ENCODE peak calls at places on chromosomes 1 and 21, in seven cellular contexts. D, L, C, Z, T, P and F are unnamed samples.

GRCh38 chr1:226610671-226611070 is 62.1 kb downstream of the STUM start:
- DNase-seq in D (no peak), L (no peak), C (no peak), Z (no peak), T (no peak), P (no peak), F (no peak)

GRCh38 chr1:155196893-155197638 is 10.6 kb downstream of the THBS3 start:
- DNase-seq in D (no peak), L (no peak), C (no peak), Z (no peak), T (no peak), P (no peak), F (no peak)

GRCh38 chr1:12078938-12079861 is 16.1 kb downstream of the TNFRSF8 start:
- DNase-seq in D (peak; percentile 6), L (no peak), C (peak; percentile 11), Z (peak; percentile 23), T (no peak), P (no peak), F (no peak)

GRCh38 chr1:1125945-1126344 is 10.1 kb upstream of the C1orf159 start:
- DNase-seq in D (no peak), L (no peak), C (no peak), Z (no peak), T (no peak), P (no peak), F (no peak)

GRCh38 chr1:199687321-199687720 is 340.2 kb upstream of the NR5A2 start:
- DNase-seq in D (no peak), L (no peak), C (no peak), Z (peak; percentile 51), T (no peak), P (no peak), F (no peak)

GRCh38 chr1:183806086-183806485 is 1.2 kb downstream of the RGL1 start:
- DNase-seq in D (no peak), L (no peak), C (no peak), Z (no peak), T (no peak), P (no peak), F (no peak)

GRCh38 chr1:77394166-77394565 is 112.3 kb downstream of the AK5 start:
- DNase-seq in D (no peak), L (no peak), C (no peak), Z (peak; percentile 8), T (no peak), P (no peak), F (no peak)

GRCh38 chr1:75265792-75266191 is 131.6 kb downstream of the LHX8 start:
- DNase-seq in D (no peak), L (no peak), C (peak; percentile 19), Z (peak; percentile 30), T (no peak), P (no peak), F (no peak)

GRCh38 chr1:94668528-94668927 is 127.0 kb upstream of the F3 start:
- DNase-seq in D (no peak), L (no peak), C (no peak), Z (no peak), T (no peak), P (no peak), F (no peak)

GRCh38 chr1:56811331-56811730 is 7.9 kb downstream of the FYB2 start:
- DNase-seq in D (no peak), L (no peak), C (no peak), Z (no peak), T (no peak), P (no peak), F (no peak)

GRCh38 chr21:18743523-18743922 is 339.9 kb upstream of the TMPRSS15 start:
- DNase-seq in D (no peak), L (no peak), C (peak; percentile 28), Z (no peak), T (no peak), P (no peak), F (no peak)

GRCh38 chr1:36157115-36157903 is 1.3 kb downstream of the MAP7D1 start:
- DNase-seq in D (no peak), L (no peak), C (no peak), Z (no peak), T (no peak), P (no peak), F (no peak)

GRCh38 chr1:70567167-70567566 is 156.1 kb downstream of the CTH start:
- DNase-seq in D (no peak), L (no peak), C (no peak), Z (no peak), T (no peak), P (no peak), F (no peak)

GRCh38 chr21:15520811-15521643 is 208.8 kb upstream of the USP25 start:
- DNase-seq in D (no peak), L (no peak), C (no peak), Z (peak; percentile 7), T (no peak), P (no peak), F (no peak)

GRCh38 chr1:153483776-153484175 is 23.3 kb upstream of the S100A7 start:
- DNase-seq in D (no peak), L (no peak), C (no peak), Z (no peak), T (no peak), P (no peak), F (no peak)

GRCh38 chr1:232570007-232570406 is 59.9 kb downstream of the SIPA1L2 start:
- DNase-seq in D (no peak), L (no peak), C (no peak), Z (no peak), T (no peak), P (no peak), F (no peak)

GRCh38 chr21:25639167-25639921 is at the start of gene JAM2:
- DNase-seq in D (peak; percentile 15), L (peak; percentile 47), C (no peak), Z (peak; percentile 31), T (peak; percentile 67), P (peak; percentile 11), F (peak; percentile 7)

GRCh38 chr1:115426271-115426771 is 88.3 kb upstream of the NGF start:
- DNase-seq in D (no peak), L (no peak), C (no peak), Z (peak; percentile 97), T (no peak), P (no peak), F (no peak)

GRCh38 chr1:43253876-43254275 is 15.9 kb upstream of the TMEM125 start:
- DNase-seq in D (no peak), L (peak; percentile 28), C (no peak), Z (no peak), T (peak; percentile 42), P (no peak), F (no peak)

GRCh38 chr1:27111771-27112573 is 43.0 kb downstream of the SLC9A1 start:
- DNase-seq in D (peak; percentile 38), L (peak; percentile 86), C (peak; percentile 55), Z (peak; percentile 94), T (peak; percentile 92), P (peak; percentile 75), F (peak; percentile 31)

GRCh38 chr1:151988405-151988851 is 5.2 kb downstream of the S100A10 start:
- DNase-seq in D (no peak), L (no peak), C (peak; percentile 84), Z (peak; percentile 100), T (no peak), P (no peak), F (no peak)

GRCh38 chr1:167518331-167518700 is at the start of gene CD247:
- DNase-seq in D (peak; percentile 70), L (no peak), C (no peak), Z (no peak), T (no peak), P (no peak), F (peak; percentile 66)

GRCh38 chr1:119286587-119287181 is 81.9 kb upstream of the HAO2 start:
- DNase-seq in D (no peak), L (no peak), C (peak; percentile 5), Z (peak; percentile 13), T (no peak), P (no peak), F (no peak)

GRCh38 chr1:15676688-15677661 is 7.1 kb upstream of the PLEKHM2 start:
- DNase-seq in D (no peak), L (no peak), C (no peak), Z (no peak), T (no peak), P (no peak), F (no peak)

GRCh38 chr1:2819831-2820730 is 18.6 kb upstream of the TTC34 start:
- DNase-seq in D (no peak), L (no peak), C (no peak), Z (no peak), T (no peak), P (no peak), F (no peak)

GRCh38 chr1:8822383-8823294 is 5.2 kb upstream of the RERE start:
- DNase-seq in D (no peak), L (no peak), C (peak; percentile 75), Z (peak; percentile 78), T (no peak), P (no peak), F (no peak)

GRCh38 chr21:44485254-44485793 is 30.0 kb downstream of the LRRC3 start:
- DNase-seq in D (peak; percentile 26), L (no peak), C (peak; percentile 11), Z (no peak), T (no peak), P (no peak), F (peak; percentile 17)

GRCh38 chr1:229844675-229845074 is 218.6 kb downstream of the URB2 start:
- DNase-seq in D (no peak), L (no peak), C (no peak), Z (no peak), T (no peak), P (no peak), F (no peak)

GRCh38 chr1:203351037-203351625 is at the start of gene FMOD:
- DNase-seq in D (no peak), L (peak; percentile 74), C (no peak), Z (no peak), T (no peak), P (no peak), F (no peak)

GRCh38 chr1:21897844-21898243 is 39.3 kb downstream of the HSPG2 start:
- DNase-seq in D (no peak), L (no peak), C (no peak), Z (no peak), T (no peak), P (no peak), F (no peak)

GRCh38 chr1:98988906-98989603 is 15.6 kb downstream of the PLPPR5 start:
- DNase-seq in D (no peak), L (no peak), C (no peak), Z (no peak), T (no peak), P (no peak), F (no peak)

GRCh38 chr1:13813398-13814012 is 113.5 kb downstream of the PRDM2 start:
- DNase-seq in D (peak; percentile 36), L (no peak), C (no peak), Z (no peak), T (peak; percentile 72), P (no peak), F (peak; percentile 12)

GRCh38 chr1:57067863-57068262 is 102.0 kb upstream of the C8B start:
- DNase-seq in D (no peak), L (peak; percentile 47), C (no peak), Z (no peak), T (no peak), P (no peak), F (no peak)

GRCh38 chr1:244680667-244681066 is 27.7 kb downstream of the DESI2 start:
- DNase-seq in D (no peak), L (no peak), C (no peak), Z (no peak), T (no peak), P (no peak), F (no peak)

GRCh38 chr1:7784492-7785071 is 491 bp downstream of the PER3 start:
- DNase-seq in D (no peak), L (peak; percentile 57), C (no peak), Z (no peak), T (no peak), P (no peak), F (no peak)

GRCh38 chr1:9420835-9421532 is 118.3 kb upstream of the SLC25A33 start:
- DNase-seq in D (no peak), L (no peak), C (no peak), Z (no peak), T (no peak), P (no peak), F (no peak)

GRCh38 chr21:34679056-34679455 is 10.3 kb downstream of the CLIC6 start:
- DNase-seq in D (no peak), L (no peak), C (no peak), Z (no peak), T (no peak), P (no peak), F (no peak)